ENCODE peak calls at places on chromosomes 7 and 10, in six cellular contexts. R is esophagus squamous epithelium, P is HCT116, W is GM12891, B is breast epithelium, X is A549. I is an unnamed sample.

GRCh38 chr7:30736291-30736690 is 15.6 kb upstream of the INMT start:
- DNase-seq in P (no peak), W (no peak), X (no peak), R (no peak), B (no peak), I (no peak)

GRCh38 chr7:23662124-23662982 is 17.6 kb upstream of the FAM221A start:
- DNase-seq in X (no peak), R (no peak), B (no peak), P (no peak), W (no peak), I (no peak)

GRCh38 chr10:110803830-110804338 is 67.8 kb upstream of the PDCD4 start:
- DNase-seq in R (no peak), P (no peak), X (peak), W (no peak), B (peak), I (no peak)

GRCh38 chr7:2034291-2035201 is 198.2 kb downstream of the MAD1L1 start:
- DNase-seq in W (no peak), R (no peak), B (no peak), X (no peak), P (no peak), I (no peak)

GRCh38 chr10:79413196-79413595 is 32.2 kb downstream of the ZCCHC24 start:
- DNase-seq in P (no peak), B (no peak), R (no peak), W (no peak), X (no peak), I (peak)

GRCh38 chr10:89302628-89303027 is 782 bp downstream of the IFIT2 start:
- DNase-seq in P (no peak), R (no peak), B (no peak), X (no peak), W (no peak), I (no peak)

GRCh38 chr7:116139007-116139406 is 71.3 kb upstream of the TES start:
- DNase-seq in R (no peak), P (no peak), X (no peak), B (no peak), W (no peak), I (no peak)

GRCh38 chr10:60224129-60224705 is 165.5 kb downstream of the ANK3 start:
- DNase-seq in P (no peak), B (no peak), W (no peak), X (no peak), R (no peak), I (no peak)

GRCh38 chr7:32242436-32242835 is 172.2 kb upstream of the PDE1C start:
- DNase-seq in B (no peak), P (no peak), X (no peak), W (no peak), R (no peak), I (no peak)

GRCh38 chr7:12256025-12256570 is 45.0 kb downstream of the TMEM106B start:
- DNase-seq in B (no peak), R (no peak), P (no peak), X (peak), W (no peak), I (no peak)

GRCh38 chr10:26407406-26407969 is 30.7 kb upstream of the APBB1IP start:
- DNase-seq in B (no peak), P (no peak), X (peak), W (no peak), R (no peak), I (peak)

GRCh38 chr7:40232242-40232929 is 97.6 kb downstream of the SUGCT start:
- DNase-seq in X (peak), R (no peak), B (no peak), W (no peak), P (peak), I (peak)

GRCh38 chr7:149644754-149645153 is 128.6 kb downstream of the ZNF467 start:
- DNase-seq in B (no peak), W (no peak), P (no peak), X (no peak), R (no peak), I (no peak)

GRCh38 chr10:31139497-31139896 is 107.8 kb upstream of the ZNF438 start:
- DNase-seq in R (no peak), X (no peak), P (no peak), B (no peak), W (no peak), I (no peak)

GRCh38 chr7:30285531-30286284 is 1.3 kb downstream of the ZNRF2 start:
- DNase-seq in B (no peak), R (no peak), X (peak), W (no peak), P (no peak), I (peak)

GRCh38 chr10:43409385-43410109 is 561 bp upstream of the HNRNPF start:
- DNase-seq in X (peak), R (no peak), W (no peak), B (no peak), P (no peak), I (no peak)

GRCh38 chr10:23139677-23140076 is 44.3 kb downstream of the MSRB2 start:
- DNase-seq in W (no peak), R (no peak), X (no peak), B (no peak), P (no peak), I (no peak)

GRCh38 chr7:142533920-142534319 is 215.4 kb upstream of the PRSS1 start:
- DNase-seq in R (no peak), B (no peak), X (no peak), P (no peak), W (no peak), I (no peak)

GRCh38 chr7:127158659-127159058 is 94.1 kb downstream of the GRM8 start:
- DNase-seq in X (peak), P (no peak), W (peak), R (no peak), B (no peak), I (peak)

GRCh38 chr10:46094931-46095755 is 49.1 kb upstream of the MSMB start:
- DNase-seq in P (no peak), B (no peak), W (no peak), R (no peak), X (no peak), I (no peak)

GRCh38 chr10:73773152-73773879 is 8.5 kb upstream of the CHCHD1 start:
- DNase-seq in P (no peak), W (no peak), X (no peak), R (no peak), B (no peak), I (no peak)

GRCh38 chr7:102063736-102064135 is 222.9 kb upstream of the SH2B2 start:
- DNase-seq in W (no peak), R (no peak), B (no peak), X (peak), P (peak), I (peak)

GRCh38 chr10:31083765-31084184 is 52.1 kb upstream of the ZNF438 start:
- DNase-seq in B (no peak), X (peak), W (no peak), P (peak), R (no peak), I (peak)

GRCh38 chr10:119449760-119450461 is 92.6 kb downstream of the RGS10 start:
- DNase-seq in R (no peak), W (peak), P (no peak), B (peak), X (peak), I (peak)

GRCh38 chr7:132458685-132459084 is 117.6 kb downstream of the PLXNA4 start:
- DNase-seq in B (no peak), R (no peak), X (no peak), W (no peak), P (no peak), I (no peak)

GRCh38 chr10:129744896-129745750 is 219.0 kb downstream of the EBF3 start:
- DNase-seq in R (no peak), B (no peak), W (no peak), X (no peak), P (no peak), I (no peak)

GRCh38 chr7:55552320-55553086 is 19.8 kb downstream of the VOPP1 start:
- DNase-seq in P (no peak), R (no peak), W (no peak), B (no peak), X (peak), I (peak)

GRCh38 chr7:106865130-106866115 is at the start of gene PIK3CG:
- DNase-seq in P (no peak), R (no peak), X (no peak), B (no peak), W (peak), I (no peak)

GRCh38 chr7:85595639-85596268 is 408.9 kb upstream of the SEMA3D start:
- DNase-seq in X (no peak), P (no peak), W (no peak), B (no peak), R (no peak), I (no peak)

GRCh38 chr10:78905940-78906308 is 162.8 kb upstream of the ZMIZ1 start:
- DNase-seq in X (no peak), R (no peak), W (no peak), P (no peak), B (no peak), I (no peak)

GRCh38 chr7:157574120-157574519 is 237.3 kb downstream of the DNAJB6 start:
- DNase-seq in B (no peak), P (no peak), X (no peak), R (no peak), W (no peak), I (no peak)

GRCh38 chr10:25176421-25176968 is 1.7 kb downstream of the GPR158 start:
- DNase-seq in W (no peak), B (no peak), P (no peak), R (no peak), X (no peak), I (no peak)

GRCh38 chr10:29163746-29164145 is 125.1 kb upstream of the LYZL1 start:
- DNase-seq in R (no peak), B (no peak), W (no peak), X (peak), P (no peak), I (no peak)

DNA sequence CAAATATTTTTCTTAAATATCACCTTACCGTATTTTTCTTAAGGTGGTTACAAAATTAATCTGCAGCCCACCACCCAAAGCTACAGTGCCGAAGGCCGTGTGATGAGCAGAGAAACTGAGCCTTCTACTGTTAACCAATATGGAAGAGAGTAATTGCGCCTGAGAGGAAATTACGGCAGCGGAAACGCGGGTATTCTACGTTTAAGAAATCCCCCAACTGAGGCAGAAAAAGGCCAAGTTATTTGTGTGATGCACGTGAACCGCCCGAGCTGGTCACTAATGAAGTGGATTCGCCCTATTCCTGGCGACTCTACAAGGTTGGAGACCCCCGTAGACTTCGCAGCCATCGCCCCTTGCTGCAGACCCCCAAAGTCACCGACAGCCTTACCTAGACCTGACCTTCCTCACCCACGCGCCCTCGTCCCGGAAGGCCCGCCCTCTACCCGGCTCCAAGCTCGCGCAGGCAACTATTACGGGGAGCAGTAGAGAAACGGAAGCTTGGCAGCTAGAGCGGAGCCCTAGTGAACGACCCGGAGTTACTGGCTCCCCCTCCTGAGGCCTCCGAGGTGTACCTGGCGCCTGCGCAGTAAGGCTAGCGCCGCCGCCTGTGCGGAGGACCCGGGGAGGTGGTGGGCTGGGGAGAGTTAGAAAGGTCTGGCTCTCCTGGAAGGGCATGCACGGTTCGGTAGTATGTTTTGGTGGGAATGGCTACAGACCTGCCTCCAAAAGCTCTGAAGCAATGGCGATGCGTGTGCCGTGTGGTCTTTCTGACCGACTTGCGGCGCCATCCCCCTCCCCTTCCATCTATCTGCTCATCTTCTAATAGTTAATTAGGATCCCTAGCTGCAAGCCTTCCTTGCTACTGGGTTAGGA is at the start of gene MRPS33:
- DNase-seq in R (peak), P (peak), B (peak), X (peak), W (peak), I (peak)
- TF ChIP-seq POLR2A in R (peak), P (peak), B (peak), X (peak), W (peak), I (peak)

GRCh38 chr7:47635091-47636090 is 53.5 kb upstream of the TNS3 start:
- DNase-seq in R (no peak), X (peak), W (no peak), B (peak), P (no peak), I (peak)
- TF ChIP-seq POLR2A in R (no peak), X (peak), W (no peak), B (no peak), P (no peak), I (no peak)

GRCh38 chr7:6162331-6162620 is 110.1 kb downstream of the CYTH3 start:
- DNase-seq in B (no peak), P (no peak), R (no peak), W (no peak), X (no peak), I (no peak)
- TF ChIP-seq POLR2A in B (no peak), P (no peak), R (no peak), W (no peak), X (no peak), I (no peak)

GRCh38 chr7:130941322-130942210 is 207.6 kb upstream of the KLF14 start:
- DNase-seq in R (no peak), W (no peak), X (peak), B (peak), P (no peak), I (no peak)

GRCh38 chr7:130940907-130941306 is 206.9 kb upstream of the KLF14 start:
- DNase-seq in R (no peak), B (no peak), X (no peak), W (no peak), P (no peak), I (no peak)

GRCh38 chr7:130943336-130943901 is 209.4 kb upstream of the KLF14 start:
- DNase-seq in W (no peak), R (no peak), B (no peak), X (peak), P (no peak), I (no peak)

GRCh38 chr7:130943981-130944380 is 210.0 kb upstream of the KLF14 start:
- DNase-seq in W (no peak), X (no peak), B (no peak), P (no peak), R (no peak), I (no peak)

GRCh38 chr7:130942211-130942964 is 208.4 kb upstream of the KLF14 start:
- DNase-seq in P (no peak), X (peak), B (peak), W (no peak), R (no peak), I (no peak)
- TF ChIP-seq POLR2A in P (no peak), X (no peak), B (no peak), W (peak), R (peak), I (no peak)

GRCh38 chr7:114413741-114414140 is 874 bp upstream of the FOXP2 start:
- DNase-seq in R (no peak), P (no peak), X (no peak), B (no peak), W (no peak), I (no peak)
- TF ChIP-seq POLR2A in R (no peak), P (no peak), X (no peak), B (no peak), W (no peak), I (no peak)

GRCh38 chr10:69088801-69089501 is 1.0 kb downstream of the SRGN start:
- DNase-seq in R (no peak), X (peak), P (no peak), B (no peak), W (no peak), I (peak)
- TF ChIP-seq POLR2A in R (no peak), X (no peak), P (no peak), B (no peak), W (no peak), I (no peak)

GRCh38 chr7:105012503-105013282 is 1.3 kb upstream of the KMT2E start:
- DNase-seq in P (peak), X (peak), R (peak), B (peak), W (peak), I (peak)
- TF ChIP-seq POLR2A in P (no peak), X (peak), R (peak), B (peak), W (peak), I (peak)

GRCh38 chr7:16753932-16754571 is 497 bp downstream of the TSPAN13 start:
- DNase-seq in W (no peak), B (peak), P (no peak), R (no peak), X (no peak), I (no peak)
- TF ChIP-seq POLR2A in W (no peak), B (no peak), P (no peak), R (no peak), X (no peak), I (no peak)

DNA sequence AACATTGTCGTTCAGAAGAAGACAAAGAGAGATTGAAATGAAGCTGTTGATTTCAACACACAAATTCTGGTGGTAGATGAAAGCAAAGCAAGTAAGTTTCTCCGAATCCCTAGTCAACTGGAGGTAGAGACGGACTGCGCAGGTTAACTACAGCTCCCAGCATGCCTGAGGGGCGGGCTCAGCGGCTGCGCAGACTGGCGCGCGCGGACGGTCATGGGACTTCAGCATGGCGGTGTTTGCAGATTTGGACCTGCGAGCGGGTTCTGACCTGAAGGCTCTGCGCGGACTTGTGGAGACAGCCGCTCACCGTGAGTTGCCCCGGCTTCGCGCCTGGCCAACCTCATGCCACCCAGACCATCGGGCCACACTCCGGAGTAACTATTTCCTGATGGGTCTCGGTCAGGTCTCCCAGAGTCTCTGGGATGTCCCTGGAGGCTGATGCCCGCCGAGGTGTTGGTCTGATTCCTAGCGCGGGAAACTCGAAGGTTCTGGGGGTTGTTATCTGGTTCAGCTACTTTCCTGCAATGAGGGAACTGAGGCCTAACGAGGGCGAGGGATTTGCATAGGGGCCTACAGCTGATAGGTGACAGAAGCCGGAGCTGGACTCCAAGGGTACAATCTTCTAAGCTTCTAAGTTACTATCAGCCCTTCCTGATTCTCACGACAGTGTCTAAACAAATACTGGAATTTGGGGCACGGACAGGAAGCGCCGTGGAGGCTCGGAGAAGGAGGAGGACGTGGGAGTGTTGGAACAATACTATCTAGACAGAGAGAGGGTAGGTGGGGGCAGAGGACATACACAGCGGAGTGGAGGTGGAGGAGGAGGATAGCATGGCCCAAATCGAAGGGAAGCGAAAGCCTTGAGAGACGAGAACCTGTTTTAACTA is at the start of gene RPP30:
- DNase-seq in B (peak), P (no peak), W (peak), X (peak), R (peak), I (peak)
- TF ChIP-seq POLR2A in B (peak), P (peak), W (peak), X (peak), R (no peak), I (peak)

GRCh38 chr7:66206116-66206908 is 1.2 kb downstream of the TPST1 start:
- DNase-seq in W (no peak), P (no peak), X (no peak), R (no peak), B (no peak), I (no peak)

GRCh38 chr7:66213637-66214036 is 8.5 kb downstream of the TPST1 start:
- DNase-seq in B (no peak), W (no peak), P (no peak), R (no peak), X (no peak), I (no peak)

GRCh38 chr7:66216687-66217086 is 11.6 kb downstream of the TPST1 start:
- DNase-seq in P (no peak), R (no peak), B (no peak), W (no peak), X (no peak), I (no peak)

GRCh38 chr7:66206909-66207240 is 1.7 kb downstream of the TPST1 start:
- DNase-seq in R (no peak), P (no peak), W (no peak), X (no peak), B (no peak), I (no peak)

GRCh38 chr7:66211429-66211828 is 6.3 kb downstream of the TPST1 start:
- DNase-seq in X (no peak), P (no peak), R (no peak), W (no peak), B (no peak), I (no peak)
- TF ChIP-seq POLR2A in X (no peak), P (no peak), R (no peak), W (no peak), B (no peak), I (no peak)

I was measured in H54.